ENCODE peak calls at places on chromosome 22, in five cellular contexts. F is heart left ventricle, R is tibial nerve, D is mucosa of descending colon, Z is neural progenitor cell. E is an unnamed sample.

GRCh38 chr22:43411040-43411919 is 534 bp upstream of the MPPED1 start:
- DNase-seq in Z (peak; percentile 44), F (no peak), R (no peak), D (no peak), E (no peak)

GRCh38 chr22:38338772-38339379 is 21.6 kb upstream of the CSNK1E start:
- DNase-seq in Z (no peak), F (no peak), R (no peak), D (peak; percentile 4), E (no peak)

GRCh38 chr22:44664149-44664548 is 37.9 kb upstream of the PRR5 start:
- DNase-seq in F (peak; percentile 73), D (peak; percentile 69), R (no peak), Z (no peak), E (no peak)

GRCh38 chr22:33682927-33683326 is 237.3 kb downstream of the LARGE1 start:
- DNase-seq in D (no peak), Z (no peak), F (no peak), R (no peak), E (no peak)

GRCh38 chr22:37716708-37717107 is 19.9 kb downstream of the TRIOBP start:
- DNase-seq in F (no peak), Z (no peak), D (no peak), R (no peak), E (no peak)

GRCh38 chr22:23119492-23120414 is 22.0 kb downstream of the RSPH14 start:
- DNase-seq in F (no peak), R (no peak), Z (no peak), D (no peak), E (no peak)

GRCh38 chr22:47748887-47749286 is 986.4 kb downstream of the TBC1D22A start:
- DNase-seq in F (no peak), R (no peak), D (no peak), Z (no peak), E (no peak)

GRCh38 chr22:41147722-41148121 is 55.3 kb downstream of the EP300 start:
- DNase-seq in D (no peak), Z (no peak), F (no peak), R (no peak), E (no peak)

GRCh38 chr22:18005201-18005926 is 19.0 kb downstream of the MICAL3 start:
- DNase-seq in F (no peak), R (no peak), Z (no peak), D (no peak), E (peak; percentile 64)

GRCh38 chr22:21921729-21922128 is 30.9 kb downstream of the PPM1F start:
- DNase-seq in R (no peak), F (no peak), Z (no peak), D (no peak), E (no peak)

GRCh38 chr22:25417792-25418191 is 146.7 kb upstream of the GRK3 start:
- DNase-seq in D (no peak), Z (no peak), R (no peak), F (no peak), E (no peak)

GRCh38 chr22:25420471-25420924 is 144.0 kb upstream of the GRK3 start:
- DNase-seq in Z (no peak), F (no peak), R (no peak), D (peak; percentile 42), E (no peak)

GRCh38 chr22:25420925-25421904 is 143.3 kb upstream of the GRK3 start:
- DNase-seq in F (no peak), Z (peak; percentile 69), D (peak; percentile 66), R (no peak), E (no peak)

GRCh38 chr22:25413620-25414019 is 150.9 kb upstream of the GRK3 start:
- DNase-seq in R (no peak), D (no peak), Z (no peak), F (no peak), E (no peak)

GRCh38 chr22:25419247-25420113 is 145.0 kb upstream of the GRK3 start:
- DNase-seq in Z (no peak), F (no peak), R (no peak), D (peak; percentile 46), E (no peak)
- H3K4me3 ChIP-seq in Z (no peak overlapping the region), F (peak overlapping the region; percentile 13), R (peak overlapping the region; percentile 31), D (no peak overlapping the region), E (no peak overlapping the region)

GRCh38 chr22:32261306-32261705 is 6.2 kb upstream of the SLC5A4 start:
- DNase-seq in F (no peak), R (no peak), Z (no peak), D (no peak), E (no peak)

GRCh38 chr22:32269316-32269715 is 14.2 kb upstream of the SLC5A4 start:
- DNase-seq in R (no peak), D (no peak), F (no peak), Z (no peak), E (no peak)

GRCh38 chr22:32270641-32271369 is 15.7 kb upstream of the SLC5A4 start:
- DNase-seq in R (no peak), F (no peak), D (no peak), Z (no peak), E (no peak)

GRCh38 chr22:32267011-32267410 is 11.9 kb upstream of the SLC5A4 start:
- DNase-seq in D (no peak), F (no peak), Z (no peak), R (no peak), E (no peak)

DNA sequence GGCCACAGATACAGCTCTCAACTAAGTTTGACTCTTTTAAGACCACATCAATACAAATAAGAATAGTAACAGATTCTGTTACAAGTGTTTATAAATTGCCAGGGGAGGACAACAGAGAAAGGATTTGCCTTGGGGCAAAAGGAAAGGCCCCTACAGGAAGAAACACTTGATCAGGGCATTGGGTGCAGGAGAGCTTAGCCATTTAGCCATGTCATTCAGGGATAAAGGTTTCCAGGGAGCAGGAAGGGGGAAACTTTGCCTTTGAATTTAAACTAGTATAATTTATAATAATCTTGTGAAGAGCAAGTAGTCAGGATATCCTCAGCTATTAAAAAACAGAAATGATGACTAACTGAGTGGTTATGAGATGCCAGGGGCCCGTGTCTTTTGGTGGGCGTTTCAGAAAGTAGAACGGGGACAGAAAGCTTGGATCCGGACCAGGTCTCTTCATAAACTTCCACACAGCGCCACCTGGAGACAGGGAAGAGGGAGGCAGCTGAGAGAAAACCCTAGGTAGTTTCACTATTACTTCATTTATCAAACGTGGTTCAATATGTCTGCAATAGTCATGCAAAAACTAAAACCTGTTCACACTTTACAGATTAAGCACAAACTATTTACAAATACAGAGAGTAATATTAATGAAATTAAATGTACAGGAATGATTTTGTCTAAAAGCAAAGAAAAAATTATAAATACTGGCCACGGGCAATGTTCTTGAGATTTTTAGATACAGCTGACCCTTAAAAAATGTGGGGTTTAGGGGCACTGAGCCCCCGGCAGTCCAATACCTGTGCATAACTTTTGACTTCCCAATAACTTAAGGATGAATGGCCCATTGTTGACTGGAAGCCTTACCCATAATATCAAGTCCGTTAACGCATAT is 11.0 kb upstream of the SLC5A4 start:
- DNase-seq in F (peak; percentile 57), R (peak; percentile 33), Z (peak; percentile 85), D (peak; percentile 53), E (peak; percentile 6)
- TF ChIP-seq CTCF in F (peak; percentile 88), R (peak; percentile 67), Z (peak; percentile 94), D (peak; percentile 76), E (peak; percentile 95)

DNA sequence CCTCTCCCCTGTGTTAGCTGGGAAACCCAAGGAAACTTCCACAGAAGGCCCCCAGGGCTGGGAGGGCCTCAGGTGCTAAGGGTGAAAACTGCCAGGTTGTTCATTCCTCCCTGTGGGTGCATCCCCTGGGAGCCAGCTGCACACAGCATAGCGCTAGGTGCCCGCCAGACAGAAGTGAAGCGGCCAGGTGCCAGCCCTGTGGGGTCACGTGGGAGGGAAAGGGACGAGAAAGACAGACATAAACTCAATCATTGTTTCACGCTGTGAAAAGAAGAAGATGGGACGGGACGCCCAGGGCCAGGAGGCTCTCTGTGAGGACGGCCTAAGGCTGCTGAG is 31.6 kb upstream of the HMOX1 start:
- DNase-seq in R (no peak), D (no peak), F (no peak), Z (no peak), E (no peak)
- H3K4me3 ChIP-seq in R (no peak overlapping the region), D (no peak overlapping the region), F (no peak overlapping the region), Z (no peak overlapping the region), E (no peak overlapping the region)

GRCh38 chr22:19892249-19892879 is 37.7 kb upstream of the GNB1L start:
- DNase-seq in Z (peak; percentile 65), R (no peak), F (no peak), D (no peak), E (no peak)

GRCh38 chr22:19891350-19892248 is 36.9 kb upstream of the GNB1L start:
- DNase-seq in D (no peak), R (no peak), F (no peak), Z (peak; percentile 95), E (no peak)

GRCh38 chr22:19889951-19890350 is 35.3 kb upstream of the GNB1L start:
- DNase-seq in F (no peak), Z (no peak), R (no peak), D (peak; percentile 23), E (no peak)

GRCh38 chr22:19892925-19893324 is 38.3 kb upstream of the GNB1L start:
- DNase-seq in Z (no peak), R (no peak), F (no peak), D (no peak), E (no peak)

GRCh38 chr22:19890502-19891349 is 36.1 kb upstream of the GNB1L start:
- DNase-seq in R (no peak), F (no peak), Z (no peak), D (peak; percentile 10), E (no peak)
- TF ChIP-seq CTCF in R (no peak), F (no peak), Z (no peak), D (no peak), E (no peak)

DNA sequence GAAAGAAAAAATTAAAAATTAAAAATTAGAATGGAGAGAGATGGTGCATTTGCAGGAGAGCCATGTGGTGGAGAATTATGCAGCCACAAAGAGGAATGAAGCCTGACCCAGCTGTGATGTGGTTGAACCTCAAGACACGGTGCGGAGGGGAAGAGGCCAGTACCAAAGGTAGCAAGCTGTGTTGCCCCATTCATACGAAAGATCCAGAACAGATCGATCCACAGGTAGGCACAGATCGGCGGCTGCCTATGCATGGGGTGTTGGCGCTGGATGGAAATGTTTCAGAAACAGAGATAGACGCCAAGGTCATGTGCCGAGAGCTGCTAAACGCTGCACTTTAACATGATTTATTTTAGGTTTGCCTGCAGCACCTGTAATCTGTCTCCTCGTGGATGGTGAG is 992.3 kb downstream of the BRD1 start:
- DNase-seq in D (no peak), R (no peak), Z (no peak), F (no peak), E (no peak)
- H3K4me3 ChIP-seq in D (no peak overlapping the region), R (no peak overlapping the region), Z (no peak overlapping the region), F (no peak overlapping the region), E (no peak overlapping the region)